ENCODE peak calls at places on chromosomes 2 and 18, in six cellular contexts. I, O, Y, X, C and F are unnamed samples.
A peak's percentile ranks its signal among the peaks of the same experiment; 100 is the strongest.

GRCh38 chr18:25345432-25345831 is 6.5 kb downstream of the ZNF521 start:
- DNase-seq in I (peak; percentile 43), O (no peak), Y (no peak), X (no peak), C (no peak), F (no peak)

GRCh38 chr18:70015127-70015526 is 67.5 kb upstream of the CD226 start:
- DNase-seq in I (no peak), O (no peak), Y (no peak), X (no peak), C (no peak), F (no peak)

GRCh38 chr18:39199231-39199855 is 1633.7 kb upstream of the CELF4 start:
- DNase-seq in I (peak; percentile 16), O (no peak), Y (no peak), X (no peak), C (no peak), F (no peak)

GRCh38 chr2:12167525-12168317 is 421.3 kb downstream of the LPIN1 start:
- DNase-seq in I (no peak), O (no peak), Y (no peak), X (peak; percentile 38), C (peak; percentile 29), F (no peak)

GRCh38 chr2:207674826-207675225 is 36.6 kb upstream of the CCNYL1 start:
- DNase-seq in I (no peak), O (no peak), Y (no peak), X (no peak), C (no peak), F (no peak)

GRCh38 chr2:120912101-120912985 is 176.7 kb downstream of the GLI2 start:
- DNase-seq in I (peak; percentile 91), O (peak; percentile 75), Y (peak; percentile 39), X (no peak), C (no peak), F (no peak)

GRCh38 chr2:224802407-224802806 is 86.2 kb upstream of the CCDC195 start:
- DNase-seq in I (no peak), O (no peak), Y (peak; percentile 11), X (no peak), C (no peak), F (no peak)

GRCh38 chr2:43831438-43832294 is 7.0 kb downstream of the ABCG5 start:
- DNase-seq in I (no peak), O (no peak), Y (no peak), X (no peak), C (no peak), F (no peak)

GRCh38 chr2:74567862-74568261 is 13.3 kb downstream of the DOK1 start:
- DNase-seq in I (peak; percentile 59), O (no peak), Y (peak; percentile 64), X (no peak), C (no peak), F (no peak)

GRCh38 chr2:68900496-68901198 is 29.4 kb upstream of the BMP10 start:
- DNase-seq in I (no peak), O (no peak), Y (no peak), X (no peak), C (no peak), F (no peak)

DNA sequence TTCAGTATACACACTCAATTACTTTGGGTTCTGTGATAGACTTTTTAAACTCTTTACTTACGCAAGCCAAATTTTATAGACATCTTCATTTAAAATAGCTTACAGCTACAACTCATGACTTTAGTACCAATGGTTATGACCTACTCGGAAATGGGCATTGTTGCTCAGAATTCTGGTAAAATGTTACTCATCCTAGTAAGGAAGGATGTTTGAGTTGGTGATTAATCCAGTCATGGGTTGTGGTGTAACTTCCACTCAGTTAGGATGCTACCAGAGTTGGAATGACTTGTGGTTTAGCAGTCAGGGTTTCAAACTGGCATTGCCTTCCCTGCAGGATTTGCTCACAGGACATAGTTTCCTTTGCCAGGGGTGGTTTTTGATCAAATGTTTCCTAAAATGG is 7.4 kb upstream of the NPC1 start:
- DNase-seq in I (peak; percentile 56), O (no peak), Y (peak; percentile 95), X (no peak), C (no peak), F (no peak)
- H2AFZ ChIP-seq in I (peak overlapping the region; percentile 17), O (no peak overlapping the region), Y (peak overlapping the region; percentile 42), X (no peak overlapping the region), C (no peak overlapping the region), F (no peak overlapping the region)

DNA sequence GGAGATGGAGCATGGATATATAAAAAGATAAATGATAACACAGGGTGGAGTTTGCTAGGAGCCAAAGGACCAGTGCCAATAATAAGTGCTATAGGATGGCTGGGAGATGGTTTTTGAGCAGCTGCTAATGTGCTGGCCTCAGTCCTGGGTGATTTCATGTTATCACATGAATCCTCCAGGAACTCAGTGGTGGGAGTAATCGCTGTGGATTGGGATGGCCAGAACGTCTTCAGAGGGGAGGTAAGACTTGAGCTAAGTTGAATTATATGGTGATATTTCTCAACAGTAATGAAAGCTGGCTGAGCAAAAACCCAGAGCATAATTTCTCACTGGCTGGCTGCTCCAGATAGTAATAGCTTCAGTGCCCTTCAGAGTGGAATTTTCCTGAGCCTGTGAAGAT is 441.4 kb downstream of the SLC4A3 start:
- DNase-seq in I (no peak), O (no peak), Y (no peak), X (no peak), C (no peak), F (no peak)
- H2AFZ ChIP-seq in I (no peak overlapping the region), O (no peak overlapping the region), Y (no peak overlapping the region), X (no peak overlapping the region), C (no peak overlapping the region), F (no peak overlapping the region)

GRCh38 chr2:238848566-238848940 is 668 bp downstream of the TWIST2 start:
- DNase-seq in I (no peak), O (no peak), Y (no peak), X (no peak), C (no peak), F (no peak)
- H2AFZ ChIP-seq in I (peak overlapping the region; percentile 47), O (no peak overlapping the region), Y (no peak overlapping the region), X (peak overlapping the region; percentile 85), C (no peak overlapping the region), F (no peak overlapping the region)

DNA sequence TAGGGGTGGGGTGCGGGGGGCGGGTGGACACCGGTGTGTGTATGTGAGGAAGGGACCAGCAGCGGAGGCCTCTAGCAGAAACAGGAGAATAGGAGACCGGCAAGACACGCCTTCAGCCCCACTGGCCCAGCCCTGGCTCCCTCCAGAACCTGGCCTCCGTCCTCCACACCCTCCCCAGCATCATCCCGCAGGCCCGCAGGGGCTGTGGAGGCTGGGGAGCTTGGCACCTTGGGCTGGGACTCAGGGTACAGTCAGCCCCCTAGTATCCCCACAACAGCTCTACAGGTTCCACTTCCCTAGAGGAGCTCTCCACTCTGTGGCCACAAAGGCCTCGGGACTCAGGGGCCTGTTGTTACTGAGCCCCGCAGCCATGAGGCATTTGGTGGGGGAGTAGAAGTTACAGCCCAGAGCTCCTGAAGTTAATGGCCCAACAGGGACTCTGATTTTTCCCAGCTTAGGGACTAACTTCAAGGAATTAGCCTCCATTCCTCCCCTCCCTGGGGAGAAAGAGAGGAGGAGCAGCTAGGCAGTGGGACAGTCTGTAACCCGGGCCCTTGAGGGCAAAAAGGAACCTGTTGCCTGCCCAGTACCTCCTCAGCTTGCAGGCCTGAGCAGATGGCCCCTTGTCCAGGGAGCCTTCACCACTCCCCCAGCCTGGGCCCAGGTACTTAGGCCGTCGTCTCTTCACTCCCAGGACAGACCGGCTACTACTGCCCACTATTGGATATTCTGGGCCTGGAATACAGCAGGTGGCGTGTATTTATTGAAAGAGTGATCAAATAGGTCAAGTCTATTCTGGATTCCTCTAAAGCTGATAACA is 20.0 kb downstream of the SH2D6 start:
- DNase-seq in I (no peak), O (no peak), Y (no peak), X (no peak), C (no peak), F (no peak)
- H2AFZ ChIP-seq in I (peak overlapping the region; percentile 70), O (no peak overlapping the region), Y (no peak overlapping the region), X (peak overlapping the region; percentile 68), C (peak overlapping the region; percentile 71), F (no peak overlapping the region)

DNA sequence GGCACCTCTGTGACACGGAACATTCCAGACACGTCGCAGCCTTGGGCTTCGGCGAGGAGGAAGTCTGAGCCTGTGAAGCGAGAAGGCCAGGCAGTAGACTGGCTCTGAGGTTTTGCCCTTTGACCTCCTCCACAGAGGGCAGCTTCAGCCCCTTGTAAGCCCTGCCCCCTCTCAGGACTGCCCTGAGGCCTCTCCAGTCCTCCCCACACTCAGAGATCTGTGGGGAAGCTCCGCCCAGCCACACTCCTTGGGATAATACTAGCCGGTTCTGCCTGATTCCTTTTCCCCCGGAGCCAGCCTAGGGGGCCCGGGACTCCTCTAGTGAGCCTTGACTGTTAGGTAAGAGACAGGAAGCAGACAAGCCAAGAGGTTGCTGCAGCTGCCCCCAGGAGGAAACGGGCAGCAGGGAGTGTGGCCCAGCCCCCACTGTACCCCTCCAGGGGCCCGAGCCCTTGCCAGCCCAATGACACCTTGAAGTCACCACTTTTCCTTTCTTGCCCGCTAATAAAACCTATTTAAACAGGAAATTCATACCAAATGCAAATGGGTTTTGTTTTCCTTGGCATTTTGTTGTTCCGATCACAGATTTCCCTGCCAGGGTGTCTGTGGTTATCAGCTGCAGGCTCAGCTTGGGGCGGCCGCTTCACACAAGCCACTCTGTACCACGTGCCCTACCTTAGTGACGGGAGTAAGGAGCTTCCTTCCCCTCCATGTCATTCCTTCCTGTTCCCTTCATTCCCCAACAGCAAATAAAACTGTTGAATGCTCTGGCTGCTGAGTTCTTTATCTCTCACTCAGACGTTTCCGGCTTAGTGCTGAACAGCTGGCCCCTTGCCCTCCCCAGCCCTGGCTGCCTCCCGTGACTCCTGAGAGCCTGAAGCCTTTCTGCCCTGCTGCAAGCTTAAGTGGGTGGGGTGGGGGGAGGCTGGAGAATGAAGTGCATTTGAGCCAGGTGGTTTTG is 124.7 kb downstream of the CABLES1 start:
- DNase-seq in I (peak; percentile 66), O (peak; percentile 77), Y (peak; percentile 89), X (peak; percentile 73), C (peak; percentile 76), F (peak; percentile 74)
- H2AFZ ChIP-seq in I (peak overlapping the region; percentile 31), O (no peak overlapping the region), Y (peak overlapping the region; percentile 58), X (peak overlapping the region; percentile 76), C (peak overlapping the region; percentile 67), F (peak overlapping the region; percentile 39)

GRCh38 chr2:234426616-234427015 is 70.3 kb downstream of the ARL4C start:
- DNase-seq in I (no peak), O (no peak), Y (no peak), X (no peak), C (peak; percentile 70), F (peak; percentile 45)

GRCh38 chr2:234422242-234422641 is 74.6 kb downstream of the ARL4C start:
- DNase-seq in I (peak; percentile 87), O (peak; percentile 76), Y (peak; percentile 96), X (no peak), C (no peak), F (no peak)

GRCh38 chr2:234422895-234423505 is 73.9 kb downstream of the ARL4C start:
- DNase-seq in I (no peak), O (no peak), Y (no peak), X (no peak), C (peak; percentile 57), F (peak; percentile 67)

GRCh38 chr2:234425923-234426603 is 70.8 kb downstream of the ARL4C start:
- DNase-seq in I (no peak), O (peak; percentile 83), Y (peak; percentile 34), X (no peak), C (peak; percentile 98), F (peak; percentile 97)

GRCh38 chr2:234423884-234424283 is 73.0 kb downstream of the ARL4C start:
- DNase-seq in I (no peak), O (no peak), Y (no peak), X (no peak), C (no peak), F (no peak)
- H2AFZ ChIP-seq in I (no peak overlapping the region), O (no peak overlapping the region), Y (no peak overlapping the region), X (no peak overlapping the region), C (no peak overlapping the region), F (peak overlapping the region; percentile 78)